ENCODE peak calls at places on chromosomes 11 and 22, in six cellular contexts. D, K, Y, X, N and U are unnamed samples.
A peak's percentile ranks its signal among the peaks of the same experiment; 100 is the strongest.

GRCh38 chr22:38124236-38124974 is 13.9 kb upstream of the BAIAP2L2 start:
- DNase-seq in D (no peak), K (peak; percentile 53), Y (no peak), X (peak; percentile 82), N (no peak), U (no peak)

GRCh38 chr11:7585816-7586215 is 72.0 kb downstream of the PPFIBP2 start:
- DNase-seq in D (no peak), K (no peak), Y (no peak), X (no peak), N (no peak), U (no peak)

GRCh38 chr11:119062779-119063178 is 4.8 kb upstream of the VPS11 start:
- DNase-seq in D (no peak), K (no peak), Y (peak; percentile 40), X (no peak), N (no peak), U (no peak)

GRCh38 chr11:4565371-4565770 is 16.2 kb upstream of the OR52I2 start:
- DNase-seq in D (no peak), K (no peak), Y (no peak), X (no peak), N (no peak), U (no peak)

GRCh38 chr11:68673291-68673930 is 10.9 kb upstream of the GAL start:
- DNase-seq in D (no peak), K (no peak), Y (no peak), X (no peak), N (no peak), U (peak; percentile 22)

GRCh38 chr11:57491371-57492061 is 24.0 kb downstream of the SLC43A1 start:
- DNase-seq in D (peak; percentile 59), K (no peak), Y (no peak), X (peak; percentile 88), N (peak; percentile 81), U (peak; percentile 78)

GRCh38 chr11:73661035-73661628 is 14.8 kb downstream of the PLEKHB1 start:
- DNase-seq in D (peak; percentile 73), K (peak; percentile 95), Y (peak; percentile 50), X (peak; percentile 99), N (peak; percentile 87), U (peak; percentile 97)

GRCh38 chr11:3340025-3340424 is 38.9 kb downstream of the ZNF195 start:
- DNase-seq in D (no peak), K (no peak), Y (peak; percentile 53), X (no peak), N (no peak), U (no peak)

GRCh38 chr11:64854534-64855502 is 10.4 kb upstream of the CDC42BPG start:
- DNase-seq in D (no peak), K (peak; percentile 96), Y (peak; percentile 96), X (no peak), N (peak; percentile 75), U (peak; percentile 84)

GRCh38 chr11:66996609-66997273 is 21.6 kb downstream of the C11orf86 start:
- DNase-seq in D (no peak), K (peak; percentile 78), Y (peak; percentile 46), X (no peak), N (no peak), U (no peak)

GRCh38 chr22:20032407-20032991 is 11.6 kb downstream of the TANGO2 start:
- DNase-seq in D (no peak), K (no peak), Y (no peak), X (no peak), N (no peak), U (no peak)

GRCh38 chr11:32109138-32109537 is 18.3 kb downstream of the RCN1 start:
- DNase-seq in D (no peak), K (no peak), Y (peak; percentile 94), X (no peak), N (no peak), U (no peak)

GRCh38 chr11:2914475-2915195 is 14.6 kb downstream of the PHLDA2 start:
- DNase-seq in D (no peak), K (peak; percentile 54), Y (no peak), X (peak; percentile 71), N (no peak), U (no peak)

GRCh38 chr11:111550258-111550657 is 9.7 kb downstream of the LAYN start:
- DNase-seq in D (peak; percentile 42), K (no peak), Y (no peak), X (no peak), N (no peak), U (no peak)

GRCh38 chr22:43970037-43970747 is 14.9 kb downstream of the SAMM50 start:
- DNase-seq in D (no peak), K (no peak), Y (peak; percentile 21), X (no peak), N (peak; percentile 12), U (no peak)

GRCh38 chr11:20131744-20132666 is 28.3 kb downstream of the DBX1 start:
- DNase-seq in D (peak; percentile 17), K (peak; percentile 78), Y (no peak), X (peak; percentile 76), N (peak; percentile 46), U (peak; percentile 81)
- H3K4me3 ChIP-seq in D (no peak overlapping the region), K (peak overlapping the region; percentile 72), Y (peak overlapping the region; percentile 38), X (peak overlapping the region; percentile 55), N (no peak overlapping the region), U (peak overlapping the region; percentile 20)

GRCh38 chr11:71170619-71171018 is 81.8 kb downstream of the SHANK2 start:
- DNase-seq in D (no peak), K (peak; percentile 29), Y (no peak), X (peak; percentile 51), N (no peak), U (no peak)
- H3K4me3 ChIP-seq in D (no peak overlapping the region), K (no peak overlapping the region), Y (no peak overlapping the region), X (no peak overlapping the region), N (no peak overlapping the region), U (no peak overlapping the region)

GRCh38 chr11:407651-408080 is 7.1 kb downstream of the SIGIRR start:
- DNase-seq in D (no peak), K (no peak), Y (no peak), X (no peak), N (no peak), U (no peak)
- H3K4me3 ChIP-seq in D (no peak overlapping the region), K (no peak overlapping the region), Y (no peak overlapping the region), X (no peak overlapping the region), N (no peak overlapping the region), U (peak overlapping the region; percentile 10)

GRCh38 chr11:26805001-26805400 is 83.1 kb upstream of the SLC5A12 start:
- DNase-seq in D (no peak), K (no peak), Y (no peak), X (peak; percentile 3), N (no peak), U (no peak)

GRCh38 chr11:26806209-26806608 is 84.3 kb upstream of the SLC5A12 start:
- DNase-seq in D (no peak), K (no peak), Y (no peak), X (no peak), N (no peak), U (no peak)

DNA sequence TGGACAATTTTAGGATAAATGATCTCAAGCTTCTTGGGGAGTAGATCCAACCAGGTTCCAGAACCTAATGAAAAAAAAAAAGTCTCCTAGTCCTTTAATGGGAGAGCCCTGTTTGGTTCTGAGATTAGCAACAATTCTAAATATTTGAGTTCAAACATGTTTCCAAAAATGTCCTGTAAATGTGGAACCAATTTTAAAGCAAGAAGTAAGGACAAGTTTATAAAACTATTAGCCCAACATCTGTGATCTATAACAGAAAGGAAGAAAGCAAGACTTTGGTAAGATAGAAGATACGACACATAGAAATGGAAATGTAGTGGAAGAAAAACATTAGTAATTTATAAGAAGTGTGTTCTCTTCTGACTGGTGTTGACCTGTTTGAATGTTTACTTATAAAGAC is 79.7 kb upstream of the SLC5A12 start:
- DNase-seq in D (no peak), K (no peak), Y (no peak), X (no peak), N (no peak), U (no peak)
- H3K4me3 ChIP-seq in D (no peak overlapping the region), K (no peak overlapping the region), Y (no peak overlapping the region), X (no peak overlapping the region), N (no peak overlapping the region), U (no peak overlapping the region)

GRCh38 chr11:129779342-129779741 is 36.3 kb upstream of the TMEM45B start:
- DNase-seq in D (no peak), K (no peak), Y (no peak), X (no peak), N (no peak), U (no peak)

GRCh38 chr11:129778877-129779276 is 36.8 kb upstream of the TMEM45B start:
- DNase-seq in D (no peak), K (no peak), Y (no peak), X (no peak), N (no peak), U (no peak)
- H3K4me3 ChIP-seq in D (no peak overlapping the region), K (no peak overlapping the region), Y (no peak overlapping the region), X (no peak overlapping the region), N (no peak overlapping the region), U (no peak overlapping the region)

GRCh38 chr22:42344391-42344861 is 74.0 kb upstream of the TCF20 start:
- DNase-seq in D (no peak), K (no peak), Y (no peak), X (peak; percentile 92), N (no peak), U (peak; percentile 68)
- H3K4me3 ChIP-seq in D (no peak overlapping the region), K (no peak overlapping the region), Y (no peak overlapping the region), X (peak overlapping the region; percentile 28), N (no peak overlapping the region), U (no peak overlapping the region)

GRCh38 chr11:69984457-69985261 is 93.5 kb upstream of the ANO1 start:
- DNase-seq in D (no peak), K (peak; percentile 63), Y (no peak), X (peak; percentile 90), N (no peak), U (peak; percentile 50)
- H3K4me3 ChIP-seq in D (no peak overlapping the region), K (no peak overlapping the region), Y (no peak overlapping the region), X (peak overlapping the region; percentile 2), N (no peak overlapping the region), U (no peak overlapping the region)

DNA sequence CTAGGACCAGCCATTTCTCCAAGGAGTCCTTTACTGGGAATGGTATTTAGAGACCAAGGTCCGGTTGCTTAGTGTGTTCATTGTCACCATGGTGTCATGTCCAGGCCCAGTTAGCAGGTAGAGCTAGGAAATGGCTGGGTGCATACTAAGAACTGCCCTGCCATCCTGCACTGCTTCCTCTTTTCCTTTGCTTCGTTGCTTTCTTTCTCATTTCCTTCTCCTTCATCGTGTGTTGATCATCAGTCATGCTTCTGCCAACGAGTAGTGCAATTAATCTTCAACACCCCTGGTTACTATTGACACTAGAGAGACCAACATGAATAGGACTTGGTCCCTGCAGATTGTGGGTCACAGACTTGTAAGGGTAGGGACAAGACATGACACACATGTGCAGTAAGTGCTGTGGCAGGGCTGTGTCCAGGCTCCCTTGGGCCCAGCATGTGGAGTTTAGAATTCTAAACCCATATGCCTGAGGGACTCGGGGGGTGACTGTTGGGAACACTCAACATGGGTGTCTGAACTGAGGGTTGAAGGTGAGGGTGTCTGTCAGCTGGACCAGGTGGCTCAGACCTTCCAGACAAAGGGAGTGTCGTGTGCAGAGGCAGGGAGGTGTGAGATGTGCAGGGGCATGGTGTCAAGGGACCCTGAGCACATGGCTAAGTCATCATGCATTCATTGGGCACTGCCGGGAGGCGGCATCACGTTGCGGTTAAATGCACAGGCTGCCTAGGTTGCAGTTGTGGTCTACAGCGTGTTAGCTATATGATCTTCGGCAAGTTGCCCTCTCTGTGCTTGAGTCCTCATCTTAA is 42.6 kb downstream of the ST14 start:
- DNase-seq in D (no peak), K (peak; percentile 39), Y (no peak), X (no peak), N (no peak), U (peak; percentile 59)
- H3K4me3 ChIP-seq in D (no peak overlapping the region), K (no peak overlapping the region), Y (no peak overlapping the region), X (no peak overlapping the region), N (no peak overlapping the region), U (no peak overlapping the region)

GRCh38 chr22:46578824-46579561 is 41.2 kb upstream of the GRAMD4 start:
- DNase-seq in D (no peak), K (peak; percentile 78), Y (no peak), X (peak; percentile 58), N (peak; percentile 34), U (peak; percentile 72)
- H3K4me3 ChIP-seq in D (no peak overlapping the region), K (peak overlapping the region; percentile 55), Y (no peak overlapping the region), X (no peak overlapping the region), N (peak overlapping the region; percentile 71), U (no peak overlapping the region)

GRCh38 chr11:60923800-60924109 is 505 bp upstream of the TMEM132A start:
- DNase-seq in D (no peak), K (no peak), Y (no peak), X (no peak), N (no peak), U (peak; percentile 76)
- H3K4me3 ChIP-seq in D (peak overlapping the region; percentile 70), K (no peak overlapping the region), Y (peak overlapping the region; percentile 74), X (peak overlapping the region; percentile 82), N (no peak overlapping the region), U (peak overlapping the region; percentile 85)